ENCODE peak calls at places on chromosome 22, in eight cellular contexts. S is activated CD4-positive, CD25-positive, alpha-beta regulatory T cell treated with anti-CD3 and anti-CD28 coated beads, Interleukin-2, amount 50 U/mL, for 16 hours; E is T-helper 1 cell; G is NCI-H460; H is cerebellum; Y is activated T-cell treated with anti-CD3 and anti-CD28 coated beads for 48 hours; Z is kidney glomerular epithelial cell; C is left cardiac atrium. F is an unnamed sample.

GRCh38 chr22:40817737-40818136 is 1.4 kb downstream of the SLC25A17 start:
- DNase-seq in S (no peak), E (no peak), G (no peak), H (no peak), Y (no peak), Z (no peak), C (no peak), F (no peak)

GRCh38 chr22:48070760-48071159 is 1308.3 kb downstream of the TBC1D22A start:
- DNase-seq in S (no peak), E (no peak), G (no peak), H (no peak), Y (no peak), Z (no peak), C (no peak), F (no peak)

GRCh38 chr22:17946691-17947367 is 77.5 kb downstream of the MICAL3 start:
- DNase-seq in S (no peak), E (no peak), G (no peak), H (no peak), Y (no peak), Z (no peak), C (peak; percentile 54), F (no peak)

GRCh38 chr22:20249797-20250354 is 18.2 kb downstream of the RTN4R start:
- DNase-seq in S (no peak), E (no peak), G (no peak), H (no peak), Y (no peak), Z (no peak), C (no peak), F (no peak)

GRCh38 chr22:35630387-35630793 is 13.3 kb upstream of the MB start:
- DNase-seq in S (no peak), E (no peak), G (no peak), H (no peak), Y (no peak), Z (peak; percentile 39), C (no peak), F (no peak)

GRCh38 chr22:48141301-48141700 is 1378.9 kb downstream of the TBC1D22A start:
- DNase-seq in S (no peak), E (no peak), G (no peak), H (no peak), Y (no peak), Z (no peak), C (no peak), F (no peak)

GRCh38 chr22:23066200-23067022 is 3.9 kb upstream of the GNAZ start:
- DNase-seq in S (no peak), E (no peak), G (no peak), H (no peak), Y (no peak), Z (no peak), C (no peak), F (no peak)

GRCh38 chr22:50314455-50315288 is 7.2 kb upstream of the PLXNB2 start:
- DNase-seq in S (peak; percentile 34), E (peak; percentile 55), G (no peak), H (no peak), Y (peak; percentile 76), Z (no peak), C (peak; percentile 54), F (peak; percentile 84)

GRCh38 chr22:31339148-31339832 is 6.9 kb downstream of the PATZ1 start:
- DNase-seq in S (no peak), E (no peak), G (no peak), H (no peak), Y (no peak), Z (no peak), C (no peak), F (no peak)

GRCh38 chr22:42976131-42976530 is 38.8 kb downstream of the PACSIN2 start:
- DNase-seq in S (no peak), E (no peak), G (no peak), H (no peak), Y (no peak), Z (no peak), C (no peak), F (no peak)

GRCh38 chr22:43090130-43090789 is 1.1 kb upstream of the TTLL1 start:
- DNase-seq in S (no peak), E (peak; percentile 13), G (peak; percentile 78), H (peak; percentile 89), Y (peak; percentile 48), Z (peak; percentile 77), C (peak; percentile 66), F (peak; percentile 53)

GRCh38 chr22:34395370-34395769 is 475.1 kb upstream of the LARGE1 start:
- DNase-seq in S (no peak), E (no peak), G (no peak), H (no peak), Y (no peak), Z (no peak), C (no peak), F (no peak)

GRCh38 chr22:32355760-32356159 is 1.9 kb upstream of the RFPL3 start:
- DNase-seq in S (no peak), E (no peak), G (peak; percentile 1), H (no peak), Y (no peak), Z (no peak), C (no peak), F (no peak)

GRCh38 chr22:48661984-48662383 is 1165.7 kb downstream of the BRD1 start:
- DNase-seq in S (no peak), E (no peak), G (no peak), H (no peak), Y (no peak), Z (no peak), C (no peak), F (no peak)

GRCh38 chr22:44279059-44279340 is 33.8 kb downstream of the SHISAL1 start:
- DNase-seq in S (no peak), E (no peak), G (no peak), H (no peak), Y (no peak), Z (no peak), C (no peak), F (no peak)

GRCh38 chr22:27113211-27114030 is 456.0 kb downstream of the MIAT start:
- DNase-seq in S (no peak), E (no peak), G (peak; percentile 91), H (no peak), Y (no peak), Z (peak; percentile 91), C (peak; percentile 74), F (no peak)

GRCh38 chr22:46879083-46879482 is 116.6 kb downstream of the TBC1D22A start:
- DNase-seq in S (no peak), E (no peak), G (no peak), H (no peak), Y (no peak), Z (no peak), C (no peak), F (no peak)

GRCh38 chr22:45454260-45454659 is 40.8 kb downstream of the RIBC2 start:
- DNase-seq in S (no peak), E (no peak), G (no peak), H (no peak), Y (no peak), Z (no peak), C (no peak), F (no peak)

GRCh38 chr22:21771631-21771976 is 36.0 kb upstream of the YPEL1 start:
- DNase-seq in S (no peak), E (no peak), G (no peak), H (no peak), Y (no peak), Z (no peak), C (no peak), F (no peak)

GRCh38 chr22:44680481-44680894 is 21.5 kb upstream of the PRR5 start:
- DNase-seq in S (no peak), E (no peak), G (no peak), H (no peak), Y (no peak), Z (no peak), C (no peak), F (no peak)

GRCh38 chr22:49514656-49515055 is 313.0 kb downstream of the BRD1 start:
- DNase-seq in S (no peak), E (no peak), G (no peak), H (peak; percentile 63), Y (no peak), Z (peak; percentile 0), C (no peak), F (no peak)

GRCh38 chr22:20086763-20087162 is 6.7 kb downstream of the DGCR8 start:
- DNase-seq in S (no peak), E (no peak), G (no peak), H (no peak), Y (no peak), Z (no peak), C (no peak), F (no peak)

GRCh38 chr22:48895341-48895740 is 932.3 kb downstream of the BRD1 start:
- DNase-seq in S (no peak), E (no peak), G (no peak), H (no peak), Y (no peak), Z (no peak), C (no peak), F (no peak)

GRCh38 chr22:22014285-22014659 is 31.7 kb upstream of the TOP3B start:
- DNase-seq in S (no peak), E (no peak), G (no peak), H (no peak), Y (no peak), Z (no peak), C (no peak), F (no peak)

GRCh38 chr22:42905702-42906183 is 48.7 kb upstream of the ARFGAP3 start:
- DNase-seq in S (no peak), E (no peak), G (no peak), H (no peak), Y (no peak), Z (no peak), C (peak; percentile 70), F (no peak)

F was measured in activated CD4-positive, alpha-beta T cell treated with anti-CD3 and anti-CD28 coated beads, Interleukin-2, amount 50 U/mL, for 48 hours.